ENCODE peak calls at places on chromosomes 5 and 9, in seven cellular contexts. J is stimulated activated CD4-positive, alpha-beta T cell treated with anti-CD3 and anti-CD28 coated beads, Interleukin-12 subunit alpha, Interleukin-12 subunit beta, amount 100 ng/mL, for 48 hours; P is effector memory CD4-positive, alpha-beta T cell; S is AG08396; K is NCI-H1092; U is cerebellar cortex; G is SJSA1. V is an unnamed sample.

GRCh38 chr9:34176089-34176488 is 2.8 kb upstream of the UBAP1 start:
- DNase-seq in K (no peak), P (no peak), J (no peak), S (no peak), U (no peak), G (no peak), V (no peak)

GRCh38 chr9:93061791-93062299 is 3.3 kb downstream of the SUSD3 start:
- DNase-seq in J (no peak), S (no peak), G (no peak), P (no peak), U (no peak), K (no peak), V (no peak)

GRCh38 chr5:134314443-134314842 is 52.5 kb downstream of the CDKL3 start:
- DNase-seq in U (no peak), K (no peak), G (no peak), S (no peak), J (no peak), P (no peak), V (no peak)

GRCh38 chr5:60686164-60686563 is 13.8 kb downstream of the DEPDC1B start:
- DNase-seq in P (no peak), G (no peak), U (no peak), J (no peak), K (no peak), S (no peak), V (no peak)

GRCh38 chr9:93630806-93631411 is 54.5 kb downstream of the PHF2 start:
- DNase-seq in P (no peak), U (no peak), G (no peak), K (no peak), S (no peak), J (no peak), V (no peak)

GRCh38 chr9:127878001-127878651 is 651 bp upstream of the AK1 start:
- DNase-seq in P (no peak), G (no peak), S (no peak), K (no peak), J (no peak), U (peak; percentile 57), V (no peak)

GRCh38 chr9:131270171-131271015 is 5.9 kb downstream of the FAM78A start:
- DNase-seq in P (peak; percentile 43), G (no peak), K (no peak), J (no peak), S (no peak), U (no peak), V (no peak)

GRCh38 chr9:124015091-124015660 is 3.6 kb downstream of the LHX2 start:
- DNase-seq in S (no peak), G (no peak), P (no peak), J (no peak), K (no peak), U (no peak), V (no peak)

GRCh38 chr5:176597417-176598389 is 12.3 kb downstream of the GPRIN1 start:
- DNase-seq in S (no peak), P (no peak), U (no peak), K (no peak), G (no peak), J (no peak), V (no peak)

GRCh38 chr5:103013933-103014552 is 105.9 kb downstream of the GIN1 start:
- DNase-seq in J (no peak), K (no peak), P (no peak), U (no peak), S (no peak), G (no peak), V (no peak)

GRCh38 chr5:14451866-14452265 is 129.7 kb upstream of the OTULINL start:
- DNase-seq in G (peak; percentile 61), J (no peak), P (no peak), K (no peak), S (no peak), U (no peak), V (no peak)

V was measured in T-helper 17 cell.